ENCODE peak calls at places on chromosome 7, in eight cellular contexts. J is heart left ventricle; S is right atrium auricular region; P is ovary; N is cardiac muscle cell; I is CD8-positive, alpha-beta T cell; D is hepatocyte; K is brain microvascular endothelial cell. L is an unnamed sample.

GRCh38 chr7:23944131-23944530 is 234.1 kb downstream of the STK31 start:
- DNase-seq in J (no peak), S (no peak), P (no peak), N (no peak), I (no peak), D (no peak), K (no peak), L (no peak)

GRCh38 chr7:29995652-29996051 is 6.1 kb upstream of the SCRN1 start:
- DNase-seq in J (no peak), S (no peak), P (no peak), N (no peak), I (no peak), D (no peak), K (no peak), L (no peak)

GRCh38 chr7:128259131-128260056 is 18.3 kb downstream of the LEP start:
- DNase-seq in J (no peak), S (no peak), P (no peak), N (no peak), I (no peak), D (peak), K (no peak), L (no peak)

GRCh38 chr7:137667633-137668387 is 179.0 kb downstream of the DGKI start:
- DNase-seq in J (no peak), S (no peak), P (no peak), N (no peak), I (no peak), D (no peak), K (peak), L (no peak)

GRCh38 chr7:113582471-113582870 is 336.3 kb downstream of the PPP1R3A start:
- DNase-seq in J (no peak), S (no peak), P (no peak), N (no peak), I (no peak), D (no peak), K (peak), L (no peak)

GRCh38 chr7:121798076-121798475 is 74.9 kb upstream of the PTPRZ1 start:
- DNase-seq in J (no peak), S (no peak), P (no peak), N (no peak), I (no peak), D (no peak), K (no peak), L (no peak)

GRCh38 chr7:69429817-69430501 is 168.3 kb upstream of the AUTS2 start:
- DNase-seq in J (peak), S (no peak), P (peak), N (no peak), I (no peak), D (peak), K (no peak), L (no peak)

GRCh38 chr7:96826089-96826488 is 116.4 kb upstream of the SEM1 start:
- DNase-seq in J (no peak), S (no peak), P (no peak), N (no peak), I (no peak), D (no peak), K (no peak), L (no peak)

GRCh38 chr7:55441668-55442305 is 76.7 kb downstream of the LANCL2 start:
- DNase-seq in J (no peak), S (no peak), P (no peak), N (no peak), I (no peak), D (no peak), K (peak), L (no peak)

GRCh38 chr7:48638041-48638440 is 286.3 kb upstream of the CDC14C start:
- DNase-seq in J (no peak), S (no peak), P (no peak), N (no peak), I (no peak), D (no peak), K (no peak), L (no peak)

GRCh38 chr7:142866361-142867096 is 11.7 kb downstream of the EPHB6 start:
- DNase-seq in J (no peak), S (no peak), P (no peak), N (peak), I (no peak), D (peak), K (no peak), L (no peak)

GRCh38 chr7:90180649-90181048 is 26.4 kb downstream of the STEAP1 start:
- DNase-seq in J (no peak), S (no peak), P (no peak), N (no peak), I (no peak), D (no peak), K (no peak), L (no peak)
- H3K27ac ChIP-seq in J (no peak), S (no peak), P (no peak), N (no peak), I (no peak), D (no peak), K (no peak), L (no peak)

DNA sequence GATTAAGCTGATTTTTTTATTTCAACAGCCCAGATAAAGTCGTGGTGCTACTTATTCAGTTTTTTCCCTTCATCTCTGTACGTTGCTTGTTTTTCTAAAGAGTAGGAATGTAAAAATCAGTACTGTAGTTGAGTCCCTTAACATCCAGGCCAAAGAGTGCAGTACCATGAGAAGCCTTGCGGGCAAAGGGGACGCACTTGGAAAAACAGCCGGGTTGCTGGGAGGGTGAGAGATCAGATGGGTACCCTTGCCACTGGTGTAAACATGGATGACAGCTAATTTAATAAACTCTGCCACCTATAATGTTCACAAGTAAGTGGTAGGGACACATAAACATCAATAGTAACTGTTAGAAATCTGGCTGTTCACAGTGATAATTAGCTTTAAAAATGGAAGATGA is 175.9 kb downstream of the POU6F2 start:
- DNase-seq in J (no peak), S (no peak), P (no peak), N (no peak), I (no peak), D (no peak), K (no peak), L (no peak)
- TF ChIP-seq CTCF in J (no peak), S (no peak), P (no peak), N (no peak), I (no peak), D (no peak), K (no peak), L (no peak)

GRCh38 chr7:158616050-158616449 is 28.4 kb upstream of the PTPRN2 start:
- DNase-seq in J (no peak), S (no peak), P (no peak), N (no peak), I (no peak), D (no peak), K (no peak), L (no peak)
- H3K4me3 ChIP-seq in J (no peak), S (no peak), P (no peak), N (no peak), I (no peak), D (no peak), K (no peak), L (no peak)

GRCh38 chr7:42831051-42831952 is 80.6 kb downstream of the C7orf25 start:
- DNase-seq in J (peak), S (no peak), P (peak), N (peak), I (no peak), D (peak), K (peak), L (no peak)

GRCh38 chr7:42831953-42832522 is 79.8 kb downstream of the C7orf25 start:
- DNase-seq in J (no peak), S (no peak), P (no peak), N (no peak), I (no peak), D (no peak), K (no peak), L (no peak)

GRCh38 chr7:42833411-42833810 is 78.5 kb downstream of the C7orf25 start:
- DNase-seq in J (no peak), S (no peak), P (no peak), N (no peak), I (no peak), D (no peak), K (no peak), L (no peak)

GRCh38 chr7:42832672-42833071 is 79.2 kb downstream of the C7orf25 start:
- DNase-seq in J (no peak), S (no peak), P (no peak), N (no peak), I (no peak), D (no peak), K (no peak), L (no peak)
- H3K27ac ChIP-seq in J (no peak), S (no peak), P (no peak), N (no peak), I (no peak), D (no peak), K (no peak), L (no peak)

DNA sequence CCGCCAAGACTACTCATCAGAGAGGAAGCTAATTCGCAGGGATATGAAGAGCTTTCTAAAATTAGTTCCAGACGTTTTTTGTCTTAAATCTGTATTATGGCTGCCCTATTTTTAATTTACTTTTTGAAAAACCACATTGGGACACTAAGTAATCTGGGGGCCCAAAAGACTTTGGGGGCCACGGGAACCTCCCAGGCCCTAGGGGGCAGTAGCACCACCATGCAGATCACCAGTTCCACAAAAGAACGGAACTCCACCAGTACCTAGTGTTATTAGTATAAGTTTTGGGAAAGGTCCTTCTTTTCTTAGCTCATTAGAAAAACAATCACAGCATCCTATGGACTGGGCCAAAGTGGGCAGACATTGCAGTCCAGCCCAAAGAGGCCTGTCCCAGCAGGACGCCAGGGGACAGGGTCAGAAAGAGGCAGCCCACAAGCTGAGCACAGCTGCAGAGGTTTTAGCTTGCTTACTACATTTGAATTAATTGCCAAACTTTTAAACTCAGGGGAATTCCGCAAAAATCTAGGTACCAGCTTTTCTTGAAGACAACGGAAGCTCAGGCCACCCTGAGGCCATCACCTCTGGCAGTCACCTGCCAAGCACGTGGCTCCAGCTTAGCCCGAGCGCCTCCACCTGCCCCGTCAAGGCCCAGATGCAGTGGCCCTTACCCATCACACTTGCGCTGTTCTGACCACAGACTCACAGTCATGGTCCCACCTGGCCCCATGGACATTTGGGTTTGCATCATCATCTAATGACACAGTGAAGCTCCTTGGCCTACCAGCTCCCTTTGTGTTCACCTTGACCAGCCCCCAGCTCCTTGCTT is 74.8 kb downstream of the PARP12 start:
- DNase-seq in J (no peak), S (no peak), P (no peak), N (no peak), I (no peak), D (no peak), K (no peak), L (no peak)
- TF ChIP-seq CTCF in J (no peak), S (no peak), P (no peak), N (no peak), I (no peak), D (no peak), K (peak), L (no peak)

GRCh38 chr7:47291461-47292051 is 290.4 kb downstream of the TNS3 start:
- DNase-seq in J (no peak), S (peak), P (no peak), N (no peak), I (no peak), D (no peak), K (peak), L (no peak)
- H3K4me3 ChIP-seq in J (no peak), S (no peak), P (no peak), N (no peak), I (no peak), D (no peak), K (no peak), L (no peak)

GRCh38 chr7:107045195-107045960 is 873 bp downstream of the PRKAR2B start:
- DNase-seq in J (no peak), S (no peak), P (no peak), N (peak), I (no peak), D (no peak), K (no peak), L (no peak)
- H3K27ac ChIP-seq in J (peak), S (peak), P (no peak), N (peak), I (no peak), D (peak), K (no peak), L (no peak)

GRCh38 chr7:99949645-99950228 is 20.3 kb upstream of the GJC3 start:
- DNase-seq in J (no peak), S (no peak), P (no peak), N (no peak), I (no peak), D (no peak), K (no peak), L (no peak)
- TF ChIP-seq CTCF in J (peak), S (peak), P (no peak), N (peak), I (no peak), D (peak), K (peak), L (no peak)

L was measured in coronary artery.